ENCODE peak calls at places on chromosomes 4 and X, in six cellular contexts. T is A549, X is GM12878, B is K562, E is HepG2, O is upper lobe of left lung. Z is an unnamed sample.

GRCh38 chrX:136999021-136999420 is 34.8 kb downstream of the GPR101 start:
- ATAC-seq in B (no peak), T (no peak), X (no peak), O (no peak), E (no peak), Z (no peak)

GRCh38 chr4:98518555-98519267 is 139.7 kb downstream of the TSPAN5 start:
- ATAC-seq in O (no peak), B (no peak), T (no peak), X (peak; percentile 93), E (no peak), Z (no peak)

GRCh38 chrX:107753186-107753585 is 22.4 kb downstream of the TSC22D3 start:
- ATAC-seq in X (no peak), T (no peak), B (no peak), O (no peak), E (no peak), Z (peak; percentile 33)

GRCh38 chr4:159317203-159317602 is 214.3 kb downstream of the RAPGEF2 start:
- ATAC-seq in B (no peak), E (no peak), O (no peak), T (no peak), X (no peak), Z (no peak)

GRCh38 chr4:122577808-122578781 is 42.8 kb downstream of the IL21 start:
- ATAC-seq in O (peak; percentile 71), E (peak; percentile 88), T (peak; percentile 91), X (peak; percentile 97), B (peak; percentile 95), Z (no peak)

GRCh38 chrX:23554304-23554703 is 113.0 kb upstream of the PRDX4 start:
- ATAC-seq in B (peak; percentile 75), O (no peak), X (peak; percentile 67), E (peak; percentile 30), T (peak; percentile 68), Z (no peak)

GRCh38 chrX:68795741-68796140 is 33.1 kb upstream of the EFNB1 start:
- ATAC-seq in E (no peak), T (no peak), X (no peak), B (no peak), O (no peak), Z (no peak)

GRCh38 chr4:40300371-40301162 is 34.6 kb upstream of the CHRNA9 start:
- ATAC-seq in T (no peak), B (no peak), O (no peak), X (peak; percentile 8), E (no peak), Z (no peak)

GRCh38 chrX:78958419-78959116 is 13.4 kb downstream of the P2RY10 start:
- ATAC-seq in B (no peak), T (no peak), X (no peak), O (no peak), E (no peak), Z (no peak)

DNA sequence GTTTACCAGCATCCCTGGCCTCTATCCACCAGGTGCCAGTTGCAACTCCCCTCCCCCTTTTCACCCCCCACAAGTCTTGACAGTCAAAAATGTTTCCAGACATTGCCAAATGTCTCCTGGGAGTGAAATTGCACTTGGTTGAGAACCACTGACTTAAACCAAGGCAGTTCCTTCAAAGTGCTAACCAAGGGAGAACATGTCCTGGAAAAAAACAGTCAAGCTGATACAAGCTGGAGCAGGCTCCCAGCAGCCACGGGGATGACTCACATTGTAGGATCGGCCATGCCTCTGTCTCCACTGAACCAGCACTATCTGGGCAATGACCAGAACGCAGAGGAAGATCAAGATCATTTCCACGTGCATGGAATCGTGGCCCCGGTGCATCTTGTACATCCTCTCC is 11.4 kb downstream of the RNF175 start:
- ATAC-seq in B (no peak), E (no peak), X (no peak), O (no peak), T (peak; percentile 69), Z (peak; percentile 44)
- TF ChIP-seq EP300 in B (no peak), E (no peak), X (no peak), O (no peak), T (no peak), Z (no peak)

GRCh38 chrX:150531467-150531866 is 37.0 kb upstream of the MTM1 start:
- ATAC-seq in T (no peak), E (no peak), B (no peak), O (no peak), X (no peak), Z (no peak)

GRCh38 chrX:150527108-150527507 is 41.3 kb upstream of the MTM1 start:
- ATAC-seq in B (no peak), X (no peak), T (no peak), E (no peak), O (no peak), Z (no peak)

GRCh38 chrX:150530821-150531220 is 37.6 kb upstream of the MTM1 start:
- ATAC-seq in B (no peak), X (no peak), O (no peak), T (no peak), E (no peak), Z (no peak)

GRCh38 chrX:150526692-150527091 is 41.7 kb upstream of the MTM1 start:
- ATAC-seq in B (no peak), T (no peak), X (no peak), O (no peak), E (no peak), Z (no peak)

GRCh38 chrX:150529587-150529986 is 38.8 kb upstream of the MTM1 start:
- ATAC-seq in T (no peak), E (no peak), X (no peak), O (no peak), B (no peak), Z (no peak)
- TF ChIP-seq EP300 in T (no peak), E (no peak), X (no peak), O (no peak), B (no peak), Z (no peak)

GRCh38 chrX:994780-995179 is 217.7 kb downstream of the CRLF2 start:
- ATAC-seq in X (no peak), E (no peak), T (no peak), B (no peak), O (no peak), Z (no peak)

GRCh38 chrX:989959-990510 is 222.4 kb downstream of the CRLF2 start:
- ATAC-seq in O (peak; percentile 96), E (no peak), T (peak; percentile 98), B (peak; percentile 98), X (peak; percentile 98), Z (peak; percentile 96)
- TF ChIP-seq EP300 in O (no peak), E (no peak), T (no peak), B (no peak), X (no peak), Z (no peak)

DNA sequence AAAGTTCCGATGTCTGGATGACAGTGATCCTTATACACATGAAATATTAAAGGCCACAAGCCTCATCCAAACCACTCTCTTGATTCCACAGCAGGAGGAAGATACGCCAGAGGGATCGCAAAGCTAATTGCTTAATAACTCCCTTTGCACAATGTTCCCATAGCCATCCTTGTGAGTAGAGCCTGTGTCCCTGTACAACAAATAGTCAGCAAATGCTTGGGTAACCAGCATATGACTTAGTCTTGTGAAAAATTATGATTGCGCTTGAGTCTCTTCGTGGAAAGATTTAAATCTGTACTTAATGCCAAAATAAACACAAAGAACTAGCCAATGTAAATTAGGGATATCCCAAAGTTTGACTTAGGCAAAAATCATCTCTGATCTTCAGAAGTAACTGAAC is 31.5 kb downstream of the SLC9A7 start:
- ATAC-seq in T (no peak), B (no peak), E (no peak), O (no peak), X (no peak), Z (no peak)
- TF ChIP-seq EP300 in T (no peak), B (no peak), E (no peak), O (peak; percentile 15), X (no peak), Z (no peak)

DNA sequence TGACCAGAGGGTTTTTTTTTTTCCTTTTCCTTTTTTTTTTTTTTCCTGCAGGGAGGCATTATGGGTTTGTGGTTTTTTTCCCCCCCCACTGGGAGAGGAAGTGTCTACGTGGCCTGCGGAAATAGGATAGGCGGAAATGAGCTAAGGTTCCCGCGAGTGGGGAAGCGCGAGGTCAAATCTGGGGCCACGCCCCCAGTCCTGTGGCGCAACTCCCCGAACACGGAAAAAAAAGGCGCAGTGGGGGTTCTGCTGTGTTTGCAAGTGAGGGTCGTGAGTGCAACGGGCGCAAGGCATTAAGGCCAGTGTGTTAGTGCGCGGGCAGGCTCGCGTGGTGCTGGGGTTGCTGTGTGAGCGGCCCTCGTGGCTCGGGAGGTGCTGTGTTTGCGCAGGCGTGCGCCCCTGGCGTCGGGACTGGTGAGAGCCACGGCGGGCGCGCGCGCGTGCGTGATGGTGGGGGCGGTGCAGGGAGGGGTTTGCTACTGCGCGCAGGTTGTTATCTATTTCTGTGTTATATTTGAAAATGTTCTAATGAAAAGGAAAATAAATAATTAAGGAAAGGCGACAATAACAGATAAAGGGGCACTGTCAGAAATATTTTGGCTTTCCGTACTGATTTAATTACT is 685 bp upstream of the MORF4L2 start:
- ATAC-seq in O (peak; percentile 92), X (peak; percentile 86), E (peak; percentile 76), T (peak; percentile 85), B (peak; percentile 88), Z (peak; percentile 85)
- TF ChIP-seq EP300 in O (peak; percentile 36), X (no peak), E (no peak), T (no peak), B (no peak), Z (no peak)

GRCh38 chrX:51837451-51837850 is 56.0 kb upstream of the MAGED1 start:
- ATAC-seq in T (no peak), O (no peak), X (no peak), B (no peak), E (no peak), Z (no peak)
- TF ChIP-seq EP300 in T (no peak), O (no peak), X (no peak), B (no peak), E (no peak), Z (no peak)

GRCh38 chr4:1991596-1992434 is 17.0 kb downstream of the NELFA start:
- ATAC-seq in O (no peak), E (no peak), T (no peak), X (no peak), B (no peak), Z (no peak)
- TF ChIP-seq EP300 in O (no peak), E (no peak), T (no peak), X (no peak), B (no peak), Z (no peak)

GRCh38 chr4:76208005-76208765 is 5.4 kb downstream of the SCARB2 start:
- ATAC-seq in B (peak; percentile 52), O (peak; percentile 91), T (peak; percentile 89), E (peak; percentile 94), X (no peak), Z (peak; percentile 92)
- TF ChIP-seq EP300 in B (no peak), O (no peak), T (no peak), E (no peak), X (no peak), Z (no peak)

Z was measured in gastroesophageal sphincter.